ENCODE peak calls at places on chromosomes 5 and 9, in six cellular contexts. X is AG09309, L is epithelial cell of esophagus, G is transverse colon, Z is endothelial cell of umbilical vein, N is nephron progenitor cell. A is an unnamed sample.

GRCh38 chr5:139635606-139636206 is 12.4 kb upstream of the CXXC5 start:
- DNase-seq in Z (peak; percentile 64), X (peak; percentile 85), L (peak; percentile 57), N (no peak), G (peak; percentile 87), A (peak; percentile 89)

GRCh38 chr9:115213777-115214428 is 95.9 kb upstream of the TNC start:
- DNase-seq in Z (no peak), L (peak; percentile 99), X (no peak), N (no peak), G (no peak), A (no peak)

GRCh38 chr5:147688965-147689364 is 93.6 kb downstream of the JAKMIP2 start:
- DNase-seq in Z (no peak), N (no peak), G (peak; percentile 15), L (peak; percentile 6), X (no peak), A (no peak)

GRCh38 chr9:98018347-98018746 is 35.2 kb downstream of the ANP32B start:
- DNase-seq in X (no peak), L (no peak), Z (no peak), N (no peak), G (no peak), A (no peak)

GRCh38 chr9:128152133-128152780 is 3.0 kb downstream of the LCN2 start:
- DNase-seq in G (no peak), Z (no peak), L (no peak), X (no peak), N (no peak), A (no peak)

GRCh38 chr9:98502976-98503325 is 205.8 kb downstream of the GABBR2 start:
- DNase-seq in N (peak; percentile 15), L (peak; percentile 36), Z (no peak), G (no peak), X (no peak), A (peak; percentile 63)

GRCh38 chr9:1157836-1158235 is 107.7 kb downstream of the DMRT2 start:
- DNase-seq in N (no peak), G (no peak), L (no peak), X (no peak), Z (no peak), A (no peak)

GRCh38 chr9:33081128-33081851 is 4.8 kb upstream of the SMU1 start:
- DNase-seq in X (peak; percentile 61), N (peak; percentile 49), Z (peak; percentile 95), G (peak; percentile 54), L (peak; percentile 85), A (no peak)

GRCh38 chr9:107749787-107750444 is 260.3 kb upstream of the KLF4 start:
- DNase-seq in G (peak; percentile 76), Z (peak; percentile 84), N (peak; percentile 41), L (peak; percentile 66), X (peak; percentile 86), A (peak; percentile 88)

GRCh38 chr5:77431286-77431685 is 60.8 kb downstream of the WDR41 start:
- DNase-seq in N (no peak), L (no peak), Z (no peak), G (no peak), X (peak; percentile 59), A (no peak)

GRCh38 chr5:127431977-127432376 is 85.5 kb upstream of the PRRC1 start:
- DNase-seq in L (peak; percentile 3), Z (no peak), N (no peak), X (no peak), G (no peak), A (no peak)

GRCh38 chr5:103013933-103014552 is 105.9 kb downstream of the GIN1 start:
- DNase-seq in G (no peak), N (no peak), L (peak; percentile 17), X (no peak), Z (no peak), A (no peak)

GRCh38 chr5:42495908-42496307 is 72.7 kb downstream of the GHR start:
- DNase-seq in Z (no peak), G (no peak), L (peak; percentile 91), N (no peak), X (no peak), A (no peak)

GRCh38 chr5:153767221-153768218 is 271.2 kb downstream of the FAM114A2 start:
- DNase-seq in N (no peak), G (no peak), X (no peak), Z (no peak), L (no peak), A (peak; percentile 27)

GRCh38 chr5:56481147-56481997 is 248.2 kb upstream of the ANKRD55 start:
- DNase-seq in X (no peak), Z (peak; percentile 53), G (peak; percentile 51), N (peak; percentile 30), L (no peak), A (no peak)

GRCh38 chr5:2196989-2197531 is 314.3 kb upstream of the IRX4 start:
- DNase-seq in G (no peak), Z (no peak), N (peak; percentile 45), X (no peak), L (no peak), A (peak; percentile 63)

GRCh38 chr9:99445377-99445891 is 223.4 kb downstream of the SEC61B start:
- DNase-seq in Z (no peak), N (no peak), G (no peak), L (peak; percentile 94), X (peak; percentile 80), A (no peak)

GRCh38 chr5:152271420-152271819 is 133.7 kb downstream of the NMUR2 start:
- DNase-seq in L (peak; percentile 38), Z (no peak), N (peak; percentile 9), X (no peak), G (no peak), A (no peak)

GRCh38 chr5:16628376-16628775 is 11.6 kb upstream of the RETREG1 start:
- DNase-seq in X (no peak), L (no peak), N (no peak), G (no peak), Z (no peak), A (no peak)

GRCh38 chr9:23379842-23380241 is 446.2 kb downstream of the ELAVL2 start:
- DNase-seq in Z (no peak), G (peak; percentile 57), N (no peak), L (peak; percentile 3), X (no peak), A (no peak)

GRCh38 chr9:72443855-72444254 is 77.6 kb upstream of the TMC1 start:
- DNase-seq in Z (no peak), X (no peak), G (no peak), N (no peak), L (peak; percentile 43), A (no peak)

GRCh38 chr5:59133801-59134261 is 551.0 kb downstream of the RAB3C start:
- DNase-seq in N (no peak), G (no peak), X (peak; percentile 89), Z (no peak), L (no peak), A (no peak)

GRCh38 chr9:131656356-131657030 is 83.4 kb downstream of the RAPGEF1 start:
- DNase-seq in G (peak; percentile 77), L (peak; percentile 87), N (no peak), X (no peak), Z (peak; percentile 98), A (no peak)

GRCh38 chr9:75083188-75083976 is 4.6 kb downstream of the NMRK1 start:
- DNase-seq in X (no peak), G (peak; percentile 71), Z (no peak), N (peak; percentile 32), L (peak; percentile 55), A (no peak)

GRCh38 chr9:135077497-135078200 is 9.8 kb upstream of the OLFM1 start:
- DNase-seq in X (no peak), Z (peak; percentile 7), L (no peak), N (peak; percentile 94), G (peak; percentile 5), A (peak; percentile 84)

GRCh38 chr9:105044458-105044857 is 116.5 kb upstream of the ABCA1 start:
- DNase-seq in X (no peak), N (no peak), Z (no peak), G (no peak), L (no peak), A (no peak)

GRCh38 chr5:8060235-8061139 is 191.5 kb downstream of the MTRR start:
- DNase-seq in X (no peak), N (no peak), L (no peak), G (no peak), Z (no peak), A (no peak)

GRCh38 chr5:154900071-154900470 is 37.9 kb downstream of the GEMIN5 start:
- DNase-seq in N (no peak), G (no peak), L (no peak), Z (no peak), X (no peak), A (no peak)
- TF ChIP-seq CTCF in N (no peak), G (no peak), L (no peak), Z (no peak), X (no peak), A (no peak)

DNA sequence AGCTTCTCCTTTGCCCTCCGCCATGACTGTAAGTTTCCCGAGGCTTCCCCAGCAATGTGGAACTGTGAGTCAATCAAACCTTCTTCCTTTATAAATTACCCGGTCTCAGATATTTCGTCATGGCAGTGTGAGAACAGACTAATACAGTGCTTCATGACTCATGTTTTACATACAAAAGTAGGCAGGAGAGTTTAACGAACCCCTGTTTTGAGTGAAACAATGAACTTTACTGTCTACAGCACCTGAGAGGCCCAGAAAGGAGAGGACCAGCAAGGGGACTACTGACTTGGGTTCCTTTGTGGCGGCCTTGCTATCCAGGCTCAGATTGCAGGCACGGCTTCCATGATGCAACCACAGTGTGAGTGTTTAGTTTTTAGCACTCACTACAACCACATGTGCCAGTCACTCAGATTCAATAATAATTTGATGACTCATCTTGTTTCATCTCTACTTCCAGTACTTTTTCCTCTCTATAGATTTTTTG is 139.1 kb upstream of the CLINT1 start:
- DNase-seq in G (no peak), X (no peak), Z (no peak), N (no peak), L (peak; percentile 90), A (no peak)
- TF ChIP-seq CTCF in G (no peak), X (no peak), Z (no peak), N (no peak), L (no peak), A (no peak)

DNA sequence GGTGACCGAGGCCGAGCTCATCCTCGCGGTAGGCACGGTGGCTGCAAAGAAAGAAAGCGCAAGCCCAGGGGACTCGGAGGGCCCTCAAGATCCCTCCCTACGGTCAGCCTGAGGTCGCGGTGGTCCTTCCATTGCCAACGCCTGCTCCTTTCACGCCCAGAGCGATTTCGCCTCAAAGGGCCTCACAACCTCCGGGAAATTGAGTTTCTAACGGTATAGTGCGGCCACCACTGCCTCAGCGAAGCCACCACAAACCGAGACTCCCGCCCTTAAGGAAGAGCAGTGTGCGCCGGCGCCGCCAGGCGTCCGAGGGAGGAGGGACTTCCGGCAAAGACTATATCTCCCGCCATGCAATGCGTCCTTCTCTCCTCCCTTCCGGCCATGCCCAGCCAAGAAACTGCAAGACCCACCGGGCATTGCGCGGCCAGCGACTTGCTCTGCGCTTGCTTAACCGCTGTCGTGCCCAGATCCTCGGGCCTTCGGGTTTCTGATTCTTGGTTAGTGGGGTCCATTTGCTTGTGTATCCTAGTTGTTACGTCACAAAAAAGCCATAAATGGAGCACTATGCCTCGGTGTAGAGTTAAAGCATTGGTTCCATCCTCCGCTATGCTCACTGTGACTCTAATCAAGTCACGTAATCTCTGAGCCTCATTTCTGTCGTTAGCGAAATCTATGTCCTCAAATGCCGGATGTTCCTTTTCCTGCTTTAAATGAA is at the start of gene HAUS6:
- DNase-seq in Z (peak; percentile 98), N (peak; percentile 84), G (peak; percentile 98), X (peak; percentile 92), L (peak; percentile 97), A (peak; percentile 96)
- TF ChIP-seq CTCF in Z (peak; percentile 63), N (peak; percentile 45), G (peak; percentile 59), X (peak; percentile 56), L (peak; percentile 62), A (peak; percentile 53)

DNA sequence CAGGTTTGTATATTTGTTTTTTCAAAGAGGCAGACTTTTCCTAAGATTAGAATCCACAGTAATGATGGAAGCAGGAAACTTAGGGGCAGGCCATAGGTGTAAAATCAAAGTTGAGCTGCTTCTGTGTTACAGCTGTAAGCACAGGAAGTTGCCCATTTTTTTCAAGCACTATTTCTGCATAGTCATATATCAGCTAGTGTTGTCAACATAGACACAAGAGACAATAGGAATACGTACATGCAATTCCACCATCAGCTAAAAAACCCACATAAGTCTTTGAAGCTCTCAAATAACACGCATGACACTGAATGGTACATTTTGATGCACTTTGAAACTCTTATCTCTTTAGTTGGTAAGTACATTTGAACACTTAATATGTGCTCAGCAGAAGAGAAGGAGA is 20.2 kb upstream of the SMIM15 start:
- DNase-seq in L (no peak), Z (peak; percentile 62), N (no peak), G (no peak), X (no peak), A (no peak)
- TF ChIP-seq CTCF in L (no peak), Z (no peak), N (no peak), G (no peak), X (no peak), A (no peak)

A was measured in osteocyte.